ENCODE peak calls at places on chromosomes 13 and 19, in four cellular contexts. I is IMR-90, B is K562, R is GM12878. K is an unnamed sample.

GRCh38 chr19:17542042-17542441 is 13.4 kb upstream of the COLGALT1 start:
- DNase-seq in R (no peak), I (no peak), B (no peak), K (no peak)

GRCh38 chr13:111409413-111409812 is 89.0 kb downstream of the TEX29 start:
- DNase-seq in R (no peak), B (no peak), I (no peak), K (no peak)

GRCh38 chr13:46295531-46296464 is 84.1 kb downstream of the LRRC63 start:
- DNase-seq in B (peak; percentile 22), I (peak; percentile 83), R (peak; percentile 28), K (no peak)

GRCh38 chr19:30419581-30420180 is 47.5 kb downstream of the ZNF536 start:
- DNase-seq in I (no peak), R (no peak), B (no peak), K (no peak)

GRCh38 chr13:40190656-40191100 is 475.8 kb downstream of the FOXO1 start:
- DNase-seq in I (peak; percentile 12), R (no peak), B (no peak), K (no peak)

GRCh38 chr13:84433024-84433423 is 550.8 kb upstream of the SLITRK1 start:
- DNase-seq in R (no peak), I (peak; percentile 83), B (no peak), K (no peak)

GRCh38 chr13:19673473-19674430 is 40.3 kb downstream of the MPHOSPH8 start:
- DNase-seq in I (no peak), R (no peak), B (no peak), K (no peak)

GRCh38 chr19:1133471-1133929 is 29.7 kb downstream of the GPX4 start:
- DNase-seq in B (peak; percentile 20), I (no peak), R (peak; percentile 79), K (no peak)

GRCh38 chr13:85638815-85639393 is 160.3 kb downstream of the SLITRK6 start:
- DNase-seq in I (no peak), B (no peak), R (no peak), K (no peak)

GRCh38 chr13:103188688-103189326 is 122.6 kb upstream of the SLC10A2 start:
- DNase-seq in I (no peak), R (no peak), B (no peak), K (no peak)

GRCh38 chr19:2603320-2603719 is 99.2 kb downstream of the GNG7 start:
- DNase-seq in B (no peak), R (no peak), I (no peak), K (no peak)

GRCh38 chr19:48992571-48993174 is 436 bp downstream of the GYS1 start:
- DNase-seq in B (no peak), R (no peak), I (no peak), K (peak; percentile 65)

GRCh38 chr13:74974234-74974879 is 507.6 kb downstream of the TBC1D4 start:
- DNase-seq in B (no peak), R (no peak), I (no peak), K (no peak)

GRCh38 chr13:114048463-114048862 is 74.6 kb upstream of the C13orf46 start:
- DNase-seq in B (no peak), I (no peak), R (no peak), K (no peak)
- TF ChIP-seq CHD1 in B (no peak), I (no peak), R (no peak), K (no peak)

GRCh38 chr19:38990949-38991697 is 15.6 kb upstream of the FBXO17 start:
- DNase-seq in R (no peak), I (no peak), B (no peak), K (no peak)
- TF ChIP-seq CHD1 in R (no peak), I (no peak), B (no peak), K (no peak)

GRCh38 chr13:31538067-31539042 is 201.0 kb upstream of the RXFP2 start:
- DNase-seq in I (peak; percentile 45), B (peak; percentile 11), R (no peak), K (no peak)
- TF ChIP-seq CHD1 in I (no peak), B (no peak), R (no peak), K (no peak)

DNA sequence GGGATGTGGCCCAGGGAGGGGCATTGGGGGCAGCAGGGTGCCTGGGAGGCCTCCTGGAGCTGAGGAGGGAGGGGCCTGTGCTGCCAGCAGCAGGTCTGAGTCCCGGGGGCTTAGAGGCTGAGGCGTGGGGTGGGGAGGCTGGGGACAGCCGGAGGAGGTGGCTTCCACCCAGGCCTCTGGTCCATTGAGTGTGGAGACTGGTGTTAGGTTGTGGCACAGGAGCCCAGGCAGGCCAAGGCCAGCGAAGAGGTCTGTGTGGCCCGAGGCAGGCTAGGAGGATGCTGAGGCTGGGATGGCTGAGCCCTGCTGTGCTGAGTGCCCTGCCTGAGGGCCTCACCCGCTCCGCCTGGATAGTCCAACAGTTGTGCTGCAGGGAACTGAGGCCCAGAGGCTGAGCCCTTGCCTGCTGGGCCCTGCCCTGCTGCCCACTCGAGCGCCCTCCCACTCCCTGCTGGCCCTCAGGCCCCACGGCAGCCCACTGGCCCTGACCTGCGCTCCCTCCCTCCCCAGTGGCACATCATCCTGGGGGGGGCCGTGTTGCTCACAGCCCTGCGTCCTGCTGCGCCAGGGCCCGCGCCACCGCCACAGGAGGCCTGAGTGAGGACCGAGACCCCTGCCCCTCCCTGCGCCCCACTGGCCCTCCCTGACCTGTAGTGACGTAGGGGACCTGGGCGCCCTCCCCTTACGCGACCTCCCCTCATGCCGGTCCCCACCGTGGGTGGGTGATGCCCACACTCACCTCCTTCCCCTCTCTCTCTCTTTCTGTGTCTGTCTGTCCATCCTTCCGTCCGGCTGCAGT is 4.9 kb upstream of the GARIN5A start:
- DNase-seq in R (no peak), B (no peak), I (no peak), K (no peak)
- TF ChIP-seq CHD1 in R (no peak), B (no peak), I (no peak), K (no peak)

DNA sequence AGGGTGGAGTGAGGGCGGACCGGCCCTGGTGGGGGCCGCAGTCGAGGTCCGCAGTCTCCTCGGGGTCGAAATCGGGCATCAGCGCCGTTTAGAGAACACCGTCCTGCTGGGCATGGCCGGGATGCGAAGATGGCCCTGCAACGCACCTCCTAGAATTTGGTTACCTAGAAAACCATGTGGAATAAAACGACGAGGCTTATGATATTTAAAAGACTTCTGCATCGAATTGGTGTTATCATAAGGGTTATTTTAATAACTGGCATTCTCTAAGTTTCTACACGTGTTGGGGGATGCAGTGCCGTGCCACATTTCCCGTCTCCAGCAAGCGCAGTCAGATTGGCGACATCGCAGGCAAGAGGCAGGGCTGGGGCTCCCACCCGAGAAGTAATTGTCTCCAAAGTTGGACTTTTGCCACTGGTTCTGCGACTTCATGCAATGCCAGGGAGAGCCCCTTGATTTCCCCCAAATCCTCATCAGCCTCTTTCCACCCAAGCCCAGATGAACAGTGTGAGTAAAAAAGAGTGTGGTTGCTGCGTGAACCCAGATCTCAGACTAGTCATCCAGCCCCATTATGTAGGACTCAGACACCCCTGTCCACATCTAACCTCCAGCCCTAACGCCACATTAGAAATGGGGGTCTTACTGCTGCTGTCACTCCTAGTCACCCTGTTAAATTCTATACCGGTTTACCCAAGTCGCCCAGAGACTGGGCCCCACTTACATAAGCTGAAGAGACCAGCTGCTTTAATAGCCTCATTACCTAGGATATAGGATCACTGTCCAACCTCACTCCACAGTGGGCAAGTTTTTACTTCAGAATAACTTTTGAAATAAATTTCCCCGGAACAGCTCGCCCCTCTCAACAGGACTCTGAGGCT is 571 bp upstream of the DHRS12 start:
- DNase-seq in I (no peak), B (peak; percentile 15), R (no peak), K (no peak)
- TF ChIP-seq CHD1 in I (no peak), B (no peak), R (no peak), K (no peak)

DNA sequence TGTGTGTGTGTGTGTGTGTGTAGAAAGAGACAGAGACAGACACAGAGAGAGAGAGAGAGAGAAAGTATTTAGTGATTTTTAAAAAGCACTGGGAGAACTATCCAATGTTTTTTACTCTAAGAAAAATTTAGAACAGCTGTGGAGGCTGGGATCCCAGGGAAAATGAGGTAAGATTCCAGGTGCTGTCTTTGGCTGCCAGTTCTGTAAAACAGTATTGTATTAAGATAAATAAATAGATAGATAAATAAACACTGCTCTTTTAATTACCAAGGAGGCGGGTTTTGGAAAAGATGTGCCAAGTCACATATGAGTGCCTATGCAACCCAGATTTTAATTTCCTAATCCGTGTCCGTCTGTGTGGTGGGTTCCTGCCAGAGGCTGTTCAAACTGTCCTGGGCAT is 270.8 kb upstream of the DACH1 start:
- DNase-seq in B (no peak), R (no peak), I (no peak), K (no peak)
- TF ChIP-seq CHD1 in B (no peak), R (no peak), I (no peak), K (no peak)

DNA sequence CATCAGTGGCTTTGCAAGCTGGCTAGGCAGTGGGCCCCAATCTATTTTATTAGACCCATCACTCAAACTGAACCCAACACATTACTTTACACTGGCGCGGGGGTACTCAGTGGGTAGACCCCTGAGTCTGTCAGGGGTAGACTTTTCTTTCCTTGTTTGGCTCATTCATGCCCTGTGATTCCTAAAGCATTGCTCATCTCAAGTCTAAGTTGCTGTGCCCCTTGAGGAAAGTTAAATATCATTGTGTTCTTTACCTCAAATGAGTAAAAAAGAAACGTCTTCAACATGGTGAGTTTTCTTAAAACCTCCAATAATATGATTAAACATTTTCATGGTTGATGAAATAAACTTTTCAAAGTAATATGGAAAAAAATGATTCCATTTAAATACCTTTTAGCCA is 254.8 kb downstream of the DLEU7 start:
- DNase-seq in I (no peak), R (no peak), B (no peak), K (no peak)
- TF ChIP-seq CHD1 in I (no peak), R (no peak), B (no peak), K (no peak)